ENCODE peak calls at places on chromosomes 12 and 14, in eight cellular contexts. N is stimulated activated CD4-positive, alpha-beta T cell treated with anti-CD3 and anti-CD28 coated beads, Interleukin-15, amount 100 ng/mL, for 1 hour; B is stimulated activated CD8-positive, alpha-beta memory T cell treated with anti-CD3 and anti-CD28 coated beads, Interleukin-2, amount 100 ng/mL, for 1 hour; J is HTR-8/SVneo; Q is endothelial cell of umbilical vein; A is CD4-positive, alpha-beta T cell; O is NCI-H2029; R is MCF 10A. E is an unnamed sample.

GRCh38 chr14:69012251-69012953 is 33.3 kb upstream of the ACTN1 start:
- DNase-seq in N (no peak), B (no peak), J (no peak), Q (no peak), A (no peak), O (no peak), R (no peak), E (no peak)

GRCh38 chr14:33647385-33647786 is 303.5 kb downstream of the EGLN3 start:
- DNase-seq in N (no peak), B (no peak), J (peak), Q (peak), A (no peak), O (no peak), R (peak), E (no peak)

GRCh38 chr14:88195676-88196075 is 127.4 kb downstream of the KCNK10 start:
- DNase-seq in N (no peak), B (no peak), J (no peak), Q (no peak), A (no peak), O (no peak), R (no peak), E (no peak)

GRCh38 chr12:52566847-52567291 is 6.8 kb downstream of the KRT74 start:
- DNase-seq in N (no peak), B (peak), J (no peak), Q (no peak), A (no peak), O (no peak), R (no peak), E (no peak)

GRCh38 chr12:6426882-6427671 is 17.7 kb upstream of the CD27 start:
- DNase-seq in N (peak), B (peak), J (no peak), Q (no peak), A (peak), O (no peak), R (no peak), E (peak)

GRCh38 chr12:96196781-96197180 is 2.6 kb downstream of the ELK3 start:
- DNase-seq in N (no peak), B (no peak), J (no peak), Q (peak), A (no peak), O (no peak), R (peak), E (no peak)

GRCh38 chr14:50260072-50260471 is 28.7 kb upstream of the SOS2 start:
- DNase-seq in N (no peak), B (no peak), J (no peak), Q (no peak), A (no peak), O (no peak), R (no peak), E (no peak)

GRCh38 chr12:71214511-71215285 is 56.9 kb upstream of the TSPAN8 start:
- DNase-seq in N (no peak), B (no peak), J (no peak), Q (no peak), A (no peak), O (no peak), R (no peak), E (no peak)

GRCh38 chr12:49094104-49094948 is at the start of gene DHH:
- DNase-seq in N (no peak), B (no peak), J (no peak), Q (peak), A (no peak), O (no peak), R (no peak), E (no peak)

GRCh38 chr14:100271247-100271939 is 32.4 kb downstream of the YY1 start:
- DNase-seq in N (no peak), B (no peak), J (no peak), Q (peak), A (no peak), O (no peak), R (peak), E (peak)

GRCh38 chr14:92651106-92651792 is 97.2 kb downstream of the LGMN start:
- DNase-seq in N (peak), B (peak), J (no peak), Q (no peak), A (peak), O (no peak), R (no peak), E (no peak)

GRCh38 chr14:96257900-96258299 is 1.9 kb downstream of the BDKRB1 start:
- DNase-seq in N (no peak), B (no peak), J (no peak), Q (no peak), A (no peak), O (no peak), R (no peak), E (no peak)

GRCh38 chr12:69633061-69633460 is 22.4 kb upstream of the LRRC10 start:
- DNase-seq in N (no peak), B (no peak), J (no peak), Q (no peak), A (no peak), O (no peak), R (peak), E (no peak)

GRCh38 chr12:75564398-75564797 is 53.0 kb upstream of the KRR1 start:
- DNase-seq in N (no peak), B (no peak), J (no peak), Q (peak), A (no peak), O (no peak), R (no peak), E (no peak)

GRCh38 chr12:119326341-119326740 is 8.2 kb upstream of the CCDC60 start:
- DNase-seq in N (no peak), B (no peak), J (no peak), Q (no peak), A (no peak), O (no peak), R (no peak), E (no peak)

GRCh38 chr12:6884539-6884938 is 11.4 kb upstream of the SPSB2 start:
- DNase-seq in N (no peak), B (no peak), J (no peak), Q (no peak), A (no peak), O (no peak), R (no peak), E (no peak)

GRCh38 chr12:85484387-85484786 is 204.4 kb downstream of the ALX1 start:
- DNase-seq in N (no peak), B (no peak), J (no peak), Q (no peak), A (no peak), O (no peak), R (no peak), E (no peak)

GRCh38 chr14:82642425-82642824 is 1108.8 kb upstream of the SEL1L start:
- DNase-seq in N (no peak), B (no peak), J (no peak), Q (no peak), A (no peak), O (no peak), R (no peak), E (no peak)

GRCh38 chr14:52918486-52918885 is 32.4 kb downstream of the FERMT2 start:
- DNase-seq in N (no peak), B (no peak), J (peak), Q (peak), A (peak), O (no peak), R (peak), E (no peak)

GRCh38 chr14:86035882-86036281 is 505.9 kb downstream of the FLRT2 start:
- DNase-seq in N (no peak), B (no peak), J (no peak), Q (no peak), A (no peak), O (no peak), R (peak), E (no peak)

GRCh38 chr12:15794196-15794595 is 5.0 kb upstream of the EPS8 start:
- DNase-seq in N (no peak), B (no peak), J (no peak), Q (no peak), A (no peak), O (no peak), R (no peak), E (no peak)

GRCh38 chr12:2649201-2650030 is 145.4 kb upstream of the FKBP4 start:
- DNase-seq in N (no peak), B (no peak), J (no peak), Q (no peak), A (no peak), O (no peak), R (no peak), E (no peak)

GRCh38 chr12:109529618-109530300 is 43.5 kb downstream of the MMAB start:
- DNase-seq in N (no peak), B (no peak), J (no peak), Q (no peak), A (no peak), O (no peak), R (no peak), E (no peak)

GRCh38 chr14:96057738-96058137 is 18.6 kb downstream of the C14orf132 start:
- DNase-seq in N (no peak), B (no peak), J (no peak), Q (no peak), A (no peak), O (no peak), R (no peak), E (no peak)

GRCh38 chr12:3972576-3972975 is 99.4 kb upstream of the PARP11 start:
- DNase-seq in N (no peak), B (no peak), J (no peak), Q (no peak), A (no peak), O (no peak), R (no peak), E (no peak)

GRCh38 chr12:115383668-115384067 is 699.7 kb upstream of the TBX3 start:
- DNase-seq in N (no peak), B (no peak), J (no peak), Q (no peak), A (no peak), O (no peak), R (peak), E (no peak)

GRCh38 chr12:65051196-65051595 is 69.9 kb downstream of the WIF1 start:
- DNase-seq in N (no peak), B (no peak), J (no peak), Q (no peak), A (no peak), O (no peak), R (no peak), E (no peak)

E was measured in pancreas.